ENCODE peak calls at places on chromosomes 5 and 9, in four cellular contexts. V, K, Z and F are unnamed samples.

GRCh38 chr5:95960802-95961616 is 642 bp downstream of the ELL2 start:
- DNase-seq in V (peak; percentile 61), Z (peak; percentile 86), K (peak; percentile 82), F (peak; percentile 35)

GRCh38 chr5:34411470-34412346 is 244.4 kb upstream of the RAI14 start:
- DNase-seq in Z (no peak), V (no peak), K (no peak), F (peak; percentile 26)

GRCh38 chr5:178385472-178385853 is 152.9 kb upstream of the PHYKPL start:
- DNase-seq in V (no peak), Z (no peak), K (no peak), F (no peak)

GRCh38 chr5:173486826-173487225 is 129.6 kb downstream of the BOD1 start:
- DNase-seq in V (no peak), Z (no peak), K (no peak), F (no peak)

GRCh38 chr9:114775981-114776380 is 29.9 kb downstream of the TNFSF15 start:
- DNase-seq in V (no peak), K (no peak), Z (no peak), F (no peak)

GRCh38 chr9:87567988-87568800 is 70.5 kb downstream of the DAPK1 start:
- DNase-seq in V (no peak), Z (no peak), K (no peak), F (no peak)

GRCh38 chr5:132489051-132489770 is 1.4 kb downstream of the IRF1 start:
- DNase-seq in Z (no peak), V (no peak), K (no peak), F (no peak)

GRCh38 chr5:146130440-146131045 is 25.2 kb upstream of the PLAC8L1 start:
- DNase-seq in V (no peak), K (no peak), Z (no peak), F (no peak)

GRCh38 chr9:92525306-92525705 is 10.5 kb downstream of the ECM2 start:
- DNase-seq in Z (no peak), K (no peak), V (no peak), F (no peak)

GRCh38 chr5:79133121-79133656 is 21.6 kb downstream of the BHMT start:
- DNase-seq in K (no peak), Z (peak; percentile 32), V (no peak), F (no peak)

GRCh38 chr9:7273575-7273974 is 515.8 kb downstream of the KDM4C start:
- DNase-seq in Z (no peak), V (peak; percentile 50), K (no peak), F (no peak)

GRCh38 chr5:116947691-116948528 is 373.3 kb upstream of the SEMA6A start:
- DNase-seq in K (peak; percentile 55), Z (peak; percentile 65), V (no peak), F (no peak)

GRCh38 chr5:14277407-14278320 is 134.5 kb downstream of the TRIO start:
- DNase-seq in V (no peak), Z (no peak), K (no peak), F (no peak)

GRCh38 chr9:27602954-27603353 is 29.7 kb upstream of the C9orf72 start:
- DNase-seq in V (no peak), K (no peak), Z (no peak), F (no peak)

GRCh38 chr5:43658499-43658898 is 55.5 kb downstream of the NNT start:
- DNase-seq in V (no peak), K (no peak), Z (no peak), F (no peak)

GRCh38 chr9:111375817-111376564 is 46.0 kb upstream of the OR2K2 start:
- DNase-seq in K (no peak), V (no peak), Z (no peak), F (no peak)

GRCh38 chr5:149618581-149619248 is 37.4 kb downstream of the ARHGEF37 start:
- DNase-seq in V (no peak), K (peak; percentile 65), Z (peak; percentile 64), F (no peak)

GRCh38 chr9:95058795-95059386 is 258.6 kb downstream of the FANCC start:
- DNase-seq in Z (no peak), K (no peak), V (no peak), F (no peak)

GRCh38 chr5:106755066-106755465 is 915.7 kb downstream of the EFNA5 start:
- DNase-seq in Z (no peak), K (no peak), V (no peak), F (no peak)

GRCh38 chr5:131747180-131748105 is 49.4 kb downstream of the FNIP1 start:
- DNase-seq in K (peak; percentile 23), V (no peak), Z (peak; percentile 27), F (no peak)

GRCh38 chr5:6758201-6758600 is 45.0 kb downstream of the TENT4A start:
- DNase-seq in K (no peak), V (no peak), Z (no peak), F (no peak)

DNA sequence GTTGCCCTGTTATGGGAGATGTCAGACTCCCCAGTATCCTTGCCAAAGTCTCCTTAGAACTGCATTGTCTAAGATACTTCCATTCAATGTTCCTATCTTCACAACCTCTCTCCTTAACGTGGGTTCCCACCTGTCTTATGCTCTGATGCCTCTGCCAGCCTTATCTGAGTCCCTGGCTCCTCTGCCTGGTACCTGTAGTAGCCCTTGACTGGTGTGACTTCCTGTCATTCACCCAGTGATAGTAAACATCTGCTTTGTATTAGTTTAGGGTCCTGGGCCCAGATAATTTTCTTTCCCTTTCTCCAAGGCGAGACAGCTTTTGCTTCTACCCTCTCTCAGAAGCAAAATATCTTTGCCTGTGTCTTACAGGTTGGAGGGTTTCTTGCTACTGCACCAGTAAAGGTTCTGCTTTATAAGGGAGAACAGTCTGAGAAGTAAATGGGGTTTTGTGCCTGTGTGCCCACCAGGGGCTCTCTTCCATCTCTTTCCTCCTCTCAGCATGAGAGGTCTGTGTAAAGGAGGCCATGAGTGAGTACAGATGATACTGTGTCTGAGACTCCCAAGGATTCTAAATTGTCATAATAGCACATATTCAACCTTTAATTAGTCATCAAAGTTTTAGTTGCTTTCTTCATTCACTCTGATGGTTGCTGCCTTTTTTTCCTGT is 220.8 kb downstream of the PRR16 start:
- DNase-seq in Z (no peak), V (no peak), K (no peak), F (no peak)
- TF ChIP-seq CTCF in Z (no peak), V (no peak), K (no peak), F (no peak)

DNA sequence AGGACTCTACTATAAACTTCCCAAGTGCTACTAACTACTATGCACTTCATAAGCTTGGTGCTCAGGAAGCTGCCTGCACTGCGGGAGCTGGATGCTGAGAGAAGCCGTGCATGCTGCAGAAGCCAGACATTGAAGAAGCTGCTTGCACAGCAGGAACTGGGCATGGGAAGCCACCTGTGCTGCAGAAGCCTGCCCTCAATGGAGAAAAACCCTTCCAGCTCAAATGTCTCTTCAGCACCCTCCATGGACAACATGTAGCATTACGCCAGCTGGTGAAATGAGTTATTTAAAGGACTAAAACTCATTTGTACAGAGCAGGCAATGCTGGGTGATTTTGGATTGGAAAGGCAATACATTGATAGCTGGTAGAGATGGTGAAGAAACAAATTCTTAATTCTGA is 247.2 kb downstream of the KIF4B start:
- DNase-seq in Z (no peak), K (peak; percentile 23), V (peak; percentile 55), F (no peak)
- TF ChIP-seq CTCF in Z (no peak), K (peak; percentile 14), V (no peak), F (no peak)

GRCh38 chr5:181192337-181193046 is 12.5 kb downstream of the TRIM7 start:
- DNase-seq in V (no peak), Z (no peak), K (no peak), F (no peak)

GRCh38 chr5:181195249-181195761 is 9.7 kb downstream of the TRIM7 start:
- DNase-seq in V (no peak), K (no peak), Z (no peak), F (no peak)

GRCh38 chr5:181197326-181197951 is 7.6 kb downstream of the TRIM7 start:
- DNase-seq in K (no peak), Z (no peak), V (no peak), F (no peak)

GRCh38 chr5:181191526-181192336 is 13.3 kb downstream of the TRIM7 start:
- DNase-seq in K (peak; percentile 96), V (peak; percentile 90), Z (peak; percentile 97), F (peak; percentile 95)

GRCh38 chr5:181194489-181195248 is 10.3 kb downstream of the TRIM7 start:
- DNase-seq in Z (no peak), V (no peak), K (no peak), F (no peak)
- TF ChIP-seq CTCF in Z (no peak), V (no peak), K (no peak), F (no peak)

DNA sequence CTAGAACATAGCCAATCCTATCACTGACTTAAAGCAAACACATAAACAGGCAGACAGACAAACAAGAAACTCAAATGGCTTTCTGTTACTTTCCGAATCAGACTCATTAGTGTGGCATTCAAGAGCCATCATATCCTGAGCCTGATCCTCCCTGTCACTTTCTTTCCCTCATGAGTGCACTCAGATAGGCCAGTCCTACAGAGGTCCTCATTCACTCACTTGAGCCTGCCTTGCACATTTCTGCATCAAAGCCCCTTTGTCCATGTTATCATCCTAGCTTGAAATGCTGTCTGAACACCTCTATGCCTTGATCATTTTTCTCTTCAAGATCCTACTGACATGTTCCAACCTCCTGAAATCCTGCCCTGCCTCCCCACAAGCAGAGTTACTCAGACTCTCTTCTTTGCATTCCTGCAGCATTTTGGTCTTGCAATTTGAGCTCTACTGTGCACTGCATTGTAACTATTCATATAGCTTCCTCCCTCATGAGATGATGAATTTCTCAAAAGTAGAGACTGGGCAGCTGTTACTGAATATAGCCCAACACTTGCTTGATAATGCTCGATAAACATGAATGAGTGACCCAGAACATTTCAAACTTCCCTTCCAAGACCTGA is 126.9 kb downstream of the PALM2AKAP2 start:
- DNase-seq in K (no peak), Z (peak; percentile 25), V (no peak), F (no peak)
- TF ChIP-seq CTCF in K (peak; percentile 50), Z (peak; percentile 7), V (no peak), F (no peak)

DNA sequence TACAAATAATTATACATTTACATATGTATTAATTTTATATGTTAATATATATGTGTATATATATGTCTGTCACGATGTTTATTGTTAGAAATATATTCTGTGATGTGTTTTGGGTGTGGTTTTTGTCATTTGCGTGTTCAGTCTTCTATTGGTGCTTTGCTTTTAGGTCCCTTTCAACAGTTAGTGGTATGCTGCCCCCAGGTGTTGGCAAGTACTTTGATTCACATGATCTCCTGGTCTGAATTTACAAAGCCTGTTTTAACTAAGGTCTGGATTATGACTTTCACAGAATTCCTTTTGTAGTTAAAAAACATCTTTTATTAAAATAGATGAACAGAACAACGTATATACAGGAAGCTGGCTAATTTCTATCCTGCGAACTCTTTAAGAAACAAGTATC is 271.5 kb downstream of the CCDC171 start:
- DNase-seq in V (no peak), K (no peak), Z (no peak), F (no peak)
- TF ChIP-seq CTCF in V (no peak), K (no peak), Z (no peak), F (no peak)

GRCh38 chr5:74167206-74167929 is 473.2 kb downstream of the ENC1 start:
- DNase-seq in V (no peak), K (no peak), Z (no peak), F (no peak)
- TF ChIP-seq CTCF in V (no peak), K (no peak), Z (no peak), F (no peak)

GRCh38 chr9:137301086-137301947 is 754 bp downstream of the NRARP start:
- DNase-seq in K (no peak), Z (peak; percentile 80), V (no peak), F (no peak)
- TF ChIP-seq CTCF in K (peak; percentile 61), Z (no peak), V (no peak), F (peak; percentile 22)